ENCODE peak calls at places on chromosomes 16 and 17, in ten cellular contexts. F is prostate gland, N is stomach, C is upper lobe of left lung, V is GM12878, W is HepG2, X is spleen, E is HCT116, J is transverse colon, M is sigmoid colon. T is an unnamed sample. For H3K9me3, the result is how much of the 10 kb centered on the place peaks cover.

GRCh38 chr16:53995378-53995777 is 291.2 kb downstream of the IRX3 start:
- DNase-seq in F (no peak), N (no peak), C (no peak), V (no peak), W (no peak), X (no peak), E (no peak), J (no peak), M (no peak), T (no peak)

GRCh38 chr17:81239714-81240555 is 817 bp downstream of the NDUFAF8 start:
- DNase-seq in F (no peak), N (no peak), C (no peak), V (no peak), W (no peak), X (no peak), E (no peak), J (no peak), M (no peak), T (no peak)

GRCh38 chr17:2178798-2179505 is 124.0 kb downstream of the HIC1 start:
- DNase-seq in F (no peak), N (no peak), C (peak), V (no peak), W (no peak), X (peak), E (no peak), J (no peak), M (no peak), T (no peak)

GRCh38 chr16:6016530-6017184 is 919.1 kb upstream of the EEF2KMT start:
- DNase-seq in F (no peak), N (no peak), C (no peak), V (no peak), W (peak), X (no peak), E (no peak), J (no peak), M (no peak), T (no peak)

GRCh38 chr17:45906927-45907622 is 12.7 kb downstream of the MAPT start:
- DNase-seq in F (no peak), N (no peak), C (no peak), V (no peak), W (no peak), X (no peak), E (no peak), J (no peak), M (no peak), T (no peak)

GRCh38 chr16:27429981-27430441 is 28.0 kb downstream of the IL21R start:
- DNase-seq in F (no peak), N (peak), C (peak), V (no peak), W (no peak), X (peak), E (no peak), J (no peak), M (peak), T (peak)

GRCh38 chr16:22232277-22233049 is 26.4 kb downstream of the EEF2K start:
- DNase-seq in F (peak), N (peak), C (peak), V (no peak), W (peak), X (no peak), E (peak), J (peak), M (no peak), T (no peak)

GRCh38 chr17:77186141-77186604 is 45.4 kb downstream of the SEC14L1 start:
- DNase-seq in F (no peak), N (no peak), C (no peak), V (no peak), W (no peak), X (no peak), E (no peak), J (no peak), M (no peak), T (no peak)

DNA sequence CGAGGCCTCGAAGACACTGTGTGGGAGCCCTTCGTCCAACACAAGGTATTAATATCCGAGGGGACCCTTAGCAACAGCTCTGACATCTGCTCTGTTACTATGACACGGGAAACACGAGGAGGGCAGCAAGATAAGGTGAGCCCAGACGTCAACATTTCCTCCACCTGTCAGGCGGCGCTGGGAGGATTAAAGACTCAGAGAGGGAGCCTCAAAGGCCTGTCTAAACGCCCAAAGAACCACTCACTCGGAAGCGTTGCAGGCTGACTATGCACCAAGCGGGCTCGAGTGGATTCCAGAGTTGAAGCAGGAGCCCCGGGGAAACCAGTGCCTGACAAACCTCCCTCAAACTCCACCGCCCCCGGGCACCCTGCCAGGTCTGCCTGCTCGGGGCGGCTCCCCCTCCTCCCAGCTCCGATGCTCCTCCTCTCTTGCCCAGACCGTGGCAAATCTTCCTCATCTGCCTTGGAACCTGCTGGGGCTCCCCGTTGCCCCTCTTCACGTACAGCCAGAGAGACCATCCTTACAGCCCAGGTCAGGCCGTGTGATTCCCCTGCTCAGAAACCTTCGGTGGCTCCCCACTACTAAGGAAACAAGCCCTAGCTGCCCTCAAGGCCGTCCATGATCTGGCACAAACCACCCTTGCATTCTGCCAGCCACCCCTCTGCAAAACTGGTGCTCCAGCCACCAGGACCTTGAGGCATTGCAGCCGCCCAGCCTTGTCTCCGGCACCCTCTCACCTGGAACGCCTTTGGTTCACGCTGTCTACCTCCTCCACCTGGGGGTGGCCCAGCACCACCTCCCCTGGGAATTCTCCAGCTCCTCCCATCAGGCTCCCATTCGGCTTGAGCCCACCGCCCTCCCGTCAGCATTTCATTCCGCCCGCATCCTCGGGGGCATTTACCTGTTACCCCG is 16.2 kb downstream of the RPH3AL start:
- DNase-seq in F (no peak), N (peak), C (peak), V (no peak), W (no peak), X (peak), E (no peak), J (peak), M (peak), T (no peak)
- TF ChIP-seq POLR2A in F (no peak), N (no peak), C (no peak), V (no peak), W (no peak), X (no peak), E (no peak), J (no peak), M (no peak), T (no peak)

GRCh38 chr17:37131064-37131463 is 182.3 kb downstream of the AATF start:
- DNase-seq in F (no peak), N (no peak), C (no peak), V (no peak), W (no peak), X (no peak), E (no peak), J (no peak), M (no peak), T (no peak)
- TF ChIP-seq POLR2AphosphoS5 in F (no peak), N (no peak), C (no peak), V (no peak), W (no peak), X (no peak), E (no peak), J (no peak), M (no peak), T (no peak)

GRCh38 chr17:27079660-27080059 is 214.3 kb upstream of the WSB1 start:
- DNase-seq in F (no peak), N (no peak), C (no peak), V (no peak), W (no peak), X (no peak), E (no peak), J (no peak), M (no peak), T (no peak)
- H3K9me3 ChIP-seq in F (under half), N (under half), C (under half), V (under half), W (under half), X (under half), E (under half), J (under half), M (under half), T (under half)

GRCh38 chr16:67530013-67530939 is 1.6 kb downstream of the RIPOR1 start:
- DNase-seq in F (peak), N (peak), C (peak), V (no peak), W (no peak), X (peak), E (no peak), J (peak), M (peak), T (no peak)
- TF ChIP-seq POLR2A in F (peak), N (no peak), C (peak), V (peak), W (no peak), X (peak), E (no peak), J (peak), M (peak), T (peak)

DNA sequence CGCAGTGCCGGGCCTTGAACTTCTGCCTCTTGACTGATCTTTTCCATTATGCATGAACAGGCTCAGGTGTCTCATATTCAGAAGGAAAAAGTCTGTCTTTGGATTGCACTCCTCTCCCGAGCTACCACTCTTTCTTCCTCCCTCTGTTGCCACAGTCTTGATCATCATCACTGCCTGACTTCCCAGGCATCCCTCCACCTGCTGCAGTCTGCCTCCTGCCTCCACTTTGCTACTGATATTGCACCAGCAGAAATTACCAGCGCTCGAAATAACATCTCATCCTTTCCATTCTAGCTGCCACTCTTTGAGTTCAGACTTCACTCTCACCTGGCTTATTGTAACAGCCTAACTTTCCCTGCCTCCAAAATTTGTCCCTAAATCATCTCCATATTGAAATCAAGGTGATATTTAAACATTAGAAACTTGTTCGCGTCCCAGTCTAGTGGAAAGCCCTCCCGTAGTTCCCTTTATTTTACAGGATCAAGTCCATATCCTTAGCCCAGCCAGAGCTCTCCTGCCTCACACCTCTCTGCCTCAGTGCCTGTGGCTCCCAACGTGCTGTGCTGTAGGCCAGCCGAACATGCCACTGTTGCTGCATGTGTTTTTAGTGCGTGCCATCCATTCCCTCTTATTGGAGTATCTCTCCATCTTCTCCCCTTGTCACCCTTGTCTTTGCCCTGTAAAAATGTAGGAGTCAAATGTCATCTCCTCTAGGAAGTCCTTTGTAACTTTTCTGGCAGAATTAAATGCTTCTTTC is 39.9 kb downstream of the NUP88 start:
- DNase-seq in F (no peak), N (no peak), C (no peak), V (no peak), W (no peak), X (no peak), E (no peak), J (no peak), M (no peak), T (no peak)
- TF ChIP-seq POLR2AphosphoS5 in F (no peak), N (no peak), C (no peak), V (peak), W (peak), X (no peak), E (no peak), J (no peak), M (no peak), T (no peak)